ENCODE peak calls at places on chromosomes 13 and 19, in six cellular contexts. One of them, this sample, is unnamed.
A peak's percentile ranks its signal among the peaks of the same experiment; 100 is the strongest.

GRCh38 chr19:17706750-17707181 is 12.5 kb upstream of the MAP1S start:
- DNase-seq in heart left ventricle: no peak
- DNase-seq in IMR-90: peak; percentile 39
- DNase-seq in Peyer's patch: no peak
- DNase-seq in endothelial cell of umbilical vein: peak; percentile 39
- DNase-seq in uterus: no peak
- DNase-seq in this sample: no peak

GRCh38 chr19:35483089-35483488 is 7.2 kb downstream of the KRTDAP start:
- DNase-seq in heart left ventricle: no peak
- DNase-seq in IMR-90: no peak
- DNase-seq in Peyer's patch: no peak
- DNase-seq in endothelial cell of umbilical vein: no peak
- DNase-seq in uterus: no peak
- DNase-seq in this sample: no peak

GRCh38 chr13:75263741-75264407 is 218.1 kb downstream of the TBC1D4 start:
- DNase-seq in heart left ventricle: no peak
- DNase-seq in IMR-90: peak; percentile 28
- DNase-seq in Peyer's patch: no peak
- DNase-seq in endothelial cell of umbilical vein: no peak
- DNase-seq in uterus: no peak
- DNase-seq in this sample: no peak

GRCh38 chr19:3179739-3180293 is 1.2 kb downstream of the S1PR4 start:
- DNase-seq in heart left ventricle: no peak
- DNase-seq in IMR-90: no peak
- DNase-seq in Peyer's patch: no peak
- DNase-seq in endothelial cell of umbilical vein: no peak
- DNase-seq in uterus: no peak
- DNase-seq in this sample: no peak

GRCh38 chr13:110331362-110331761 is 24.3 kb downstream of the COL4A2 start:
- DNase-seq in heart left ventricle: no peak
- DNase-seq in IMR-90: peak; percentile 69
- DNase-seq in Peyer's patch: peak; percentile 31
- DNase-seq in endothelial cell of umbilical vein: no peak
- DNase-seq in uterus: no peak
- DNase-seq in this sample: peak; percentile 87

GRCh38 chr19:39428309-39429112 is 7.2 kb downstream of the RPS16 start:
- DNase-seq in heart left ventricle: peak; percentile 86
- DNase-seq in IMR-90: peak; percentile 96
- DNase-seq in Peyer's patch: no peak
- DNase-seq in endothelial cell of umbilical vein: peak; percentile 86
- DNase-seq in uterus: peak; percentile 82
- DNase-seq in this sample: peak; percentile 33

GRCh38 chr13:98521461-98521860 is 55.4 kb downstream of the STK24 start:
- DNase-seq in heart left ventricle: no peak
- DNase-seq in IMR-90: no peak
- DNase-seq in Peyer's patch: no peak
- DNase-seq in endothelial cell of umbilical vein: no peak
- DNase-seq in uterus: no peak
- DNase-seq in this sample: no peak

GRCh38 chr13:79541426-79542049 is 60.6 kb downstream of the NDFIP2 start:
- DNase-seq in heart left ventricle: no peak
- DNase-seq in IMR-90: peak; percentile 73
- DNase-seq in Peyer's patch: no peak
- DNase-seq in endothelial cell of umbilical vein: peak; percentile 79
- DNase-seq in uterus: no peak
- DNase-seq in this sample: no peak

GRCh38 chr13:32846556-32846955 is 169.7 kb upstream of the KL start:
- DNase-seq in heart left ventricle: no peak
- DNase-seq in IMR-90: no peak
- DNase-seq in Peyer's patch: no peak
- DNase-seq in endothelial cell of umbilical vein: no peak
- DNase-seq in uterus: no peak
- DNase-seq in this sample: no peak

GRCh38 chr13:108003626-108004025 is 211.7 kb downstream of the LIG4 start:
- DNase-seq in heart left ventricle: no peak
- DNase-seq in IMR-90: no peak
- DNase-seq in Peyer's patch: no peak
- DNase-seq in endothelial cell of umbilical vein: no peak
- DNase-seq in uterus: no peak
- DNase-seq in this sample: no peak

GRCh38 chr19:46015080-46015960 is 7.5 kb downstream of the PGLYRP1 start:
- DNase-seq in heart left ventricle: peak; percentile 68
- DNase-seq in IMR-90: no peak
- DNase-seq in Peyer's patch: peak; percentile 88
- DNase-seq in endothelial cell of umbilical vein: peak; percentile 51
- DNase-seq in uterus: peak; percentile 46
- DNase-seq in this sample: peak; percentile 91

GRCh38 chr13:112713517-112714253 is 23.8 kb downstream of the ATP11A start:
- DNase-seq in heart left ventricle: no peak
- DNase-seq in IMR-90: no peak
- DNase-seq in Peyer's patch: peak; percentile 19
- DNase-seq in endothelial cell of umbilical vein: no peak
- DNase-seq in uterus: peak; percentile 59
- DNase-seq in this sample: no peak

GRCh38 chr13:112810608-112811007 is 120.8 kb downstream of the ATP11A start:
- DNase-seq in heart left ventricle: no peak
- DNase-seq in IMR-90: no peak
- DNase-seq in Peyer's patch: no peak
- DNase-seq in endothelial cell of umbilical vein: no peak
- DNase-seq in uterus: no peak
- DNase-seq in this sample: no peak

GRCh38 chr13:28584873-28585317 is 74.0 kb upstream of the POMP start:
- DNase-seq in heart left ventricle: no peak
- DNase-seq in IMR-90: peak; percentile 71
- DNase-seq in Peyer's patch: no peak
- DNase-seq in endothelial cell of umbilical vein: no peak
- DNase-seq in uterus: no peak
- DNase-seq in this sample: no peak

GRCh38 chr13:23541221-23541620 is 29.0 kb upstream of the TNFRSF19 start:
- DNase-seq in heart left ventricle: no peak
- DNase-seq in IMR-90: peak; percentile 61
- DNase-seq in Peyer's patch: no peak
- DNase-seq in endothelial cell of umbilical vein: no peak
- DNase-seq in uterus: no peak
- DNase-seq in this sample: no peak

GRCh38 chr19:55086730-55087541 is 11.3 kb downstream of the EPS8L1 start:
- DNase-seq in heart left ventricle: peak; percentile 98
- DNase-seq in IMR-90: peak; percentile 91
- DNase-seq in Peyer's patch: peak; percentile 92
- DNase-seq in endothelial cell of umbilical vein: peak; percentile 97
- DNase-seq in uterus: peak; percentile 93
- DNase-seq in this sample: peak; percentile 68

GRCh38 chr19:2716722-2717637 is 4.2 kb downstream of the DIRAS1 start:
- DNase-seq in heart left ventricle: no peak
- DNase-seq in IMR-90: no peak
- DNase-seq in Peyer's patch: no peak
- DNase-seq in endothelial cell of umbilical vein: no peak
- DNase-seq in uterus: no peak
- DNase-seq in this sample: no peak

GRCh38 chr13:64074989-64075474 is 2659.4 kb upstream of the PCDH20 start:
- DNase-seq in heart left ventricle: no peak
- DNase-seq in IMR-90: no peak
- DNase-seq in Peyer's patch: no peak
- DNase-seq in endothelial cell of umbilical vein: no peak
- DNase-seq in uterus: no peak
- DNase-seq in this sample: no peak

GRCh38 chr19:49954933-49955332 is 6.0 kb downstream of the SIGLEC11 start:
- DNase-seq in heart left ventricle: no peak
- DNase-seq in IMR-90: peak; percentile 16
- DNase-seq in Peyer's patch: no peak
- DNase-seq in endothelial cell of umbilical vein: no peak
- DNase-seq in uterus: no peak
- DNase-seq in this sample: peak; percentile 43

GRCh38 chr19:51431124-51431523 is 13.7 kb upstream of the SIGLEC10 start:
- DNase-seq in heart left ventricle: no peak
- DNase-seq in IMR-90: no peak
- DNase-seq in Peyer's patch: no peak
- DNase-seq in endothelial cell of umbilical vein: no peak
- DNase-seq in uterus: no peak
- DNase-seq in this sample: no peak

GRCh38 chr19:51421229-51422052 is 4.0 kb upstream of the SIGLEC10 start:
- DNase-seq in heart left ventricle: no peak
- DNase-seq in IMR-90: no peak
- DNase-seq in Peyer's patch: no peak
- DNase-seq in endothelial cell of umbilical vein: no peak
- DNase-seq in uterus: no peak
- DNase-seq in this sample: no peak

GRCh38 chr19:51422053-51422448 is 4.6 kb upstream of the SIGLEC10 start:
- DNase-seq in heart left ventricle: peak; percentile 83
- DNase-seq in IMR-90: peak; percentile 59
- DNase-seq in Peyer's patch: peak; percentile 94
- DNase-seq in endothelial cell of umbilical vein: peak; percentile 67
- DNase-seq in uterus: peak; percentile 39
- DNase-seq in this sample: peak; percentile 71

GRCh38 chr19:51433092-51433491 is 15.7 kb upstream of the SIGLEC10 start:
- DNase-seq in heart left ventricle: no peak
- DNase-seq in IMR-90: no peak
- DNase-seq in Peyer's patch: no peak
- DNase-seq in endothelial cell of umbilical vein: no peak
- DNase-seq in uterus: no peak
- DNase-seq in this sample: no peak

DNA sequence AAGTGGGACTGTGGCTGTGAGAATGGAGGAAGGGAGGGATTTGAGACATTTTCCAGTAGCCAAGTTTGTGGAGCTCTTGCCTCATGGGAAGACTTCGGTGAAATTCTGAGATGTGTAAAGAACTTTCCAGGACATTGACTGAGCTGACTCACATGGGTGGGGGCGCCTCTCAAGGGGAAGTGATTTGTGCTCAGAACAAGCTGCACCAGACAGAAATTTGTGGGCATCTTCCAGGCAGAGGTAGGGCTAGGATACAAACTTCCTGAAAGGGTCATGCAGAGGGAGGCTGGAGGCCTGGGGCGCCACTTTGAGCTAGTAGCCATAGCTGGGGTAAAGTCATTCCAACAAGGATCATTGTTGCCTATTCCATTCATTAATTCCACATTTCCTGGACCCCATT is 9.8 kb upstream of the SIGLEC10 start:
- DNase-seq in heart left ventricle: no peak
- DNase-seq in IMR-90: no peak
- DNase-seq in Peyer's patch: no peak
- DNase-seq in endothelial cell of umbilical vein: no peak
- DNase-seq in uterus: no peak
- DNase-seq in this sample: no peak
- H3K27me3 ChIP-seq in heart left ventricle: no peaks in the 10 kb centered on the region
- H3K27me3 ChIP-seq in IMR-90: no peaks in the 10 kb centered on the region
- H3K27me3 ChIP-seq in Peyer's patch: no peaks in the 10 kb centered on the region
- H3K27me3 ChIP-seq in endothelial cell of umbilical vein: no peaks in the 10 kb centered on the region
- H3K27me3 ChIP-seq in uterus: no peaks in the 10 kb centered on the region
- H3K27me3 ChIP-seq in this sample: no peaks in the 10 kb centered on the region

DNA sequence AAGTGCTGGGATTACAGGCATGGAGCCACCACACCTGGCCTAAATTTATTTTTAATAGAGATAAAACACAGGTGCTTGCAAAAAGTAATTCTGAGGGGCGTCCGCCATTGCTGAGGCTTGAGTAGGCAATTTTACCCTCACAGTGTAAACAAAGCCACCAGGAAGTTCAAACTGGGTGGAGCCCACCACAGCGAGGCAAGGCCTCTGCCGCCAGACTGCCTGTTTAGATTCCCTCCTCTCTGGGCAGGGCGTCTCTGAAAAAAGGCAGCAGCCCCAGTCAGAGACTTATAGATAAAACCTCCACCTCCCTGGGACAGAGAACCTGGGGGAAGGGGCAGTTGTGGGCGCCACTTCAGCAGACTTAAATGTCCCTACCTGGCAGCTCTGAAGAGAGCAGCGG is 50.7 kb downstream of the B3GLCT start:
- DNase-seq in heart left ventricle: no peak
- DNase-seq in IMR-90: no peak
- DNase-seq in Peyer's patch: no peak
- DNase-seq in endothelial cell of umbilical vein: no peak
- DNase-seq in uterus: no peak
- DNase-seq in this sample: no peak
- H3K4me3 ChIP-seq in heart left ventricle: no peak overlapping the region
- H3K4me3 ChIP-seq in IMR-90: no peak overlapping the region
- H3K4me3 ChIP-seq in Peyer's patch: no peak overlapping the region
- H3K4me3 ChIP-seq in endothelial cell of umbilical vein: no peak overlapping the region
- H3K4me3 ChIP-seq in uterus: no peak overlapping the region
- H3K4me3 ChIP-seq in this sample: no peak overlapping the region

DNA sequence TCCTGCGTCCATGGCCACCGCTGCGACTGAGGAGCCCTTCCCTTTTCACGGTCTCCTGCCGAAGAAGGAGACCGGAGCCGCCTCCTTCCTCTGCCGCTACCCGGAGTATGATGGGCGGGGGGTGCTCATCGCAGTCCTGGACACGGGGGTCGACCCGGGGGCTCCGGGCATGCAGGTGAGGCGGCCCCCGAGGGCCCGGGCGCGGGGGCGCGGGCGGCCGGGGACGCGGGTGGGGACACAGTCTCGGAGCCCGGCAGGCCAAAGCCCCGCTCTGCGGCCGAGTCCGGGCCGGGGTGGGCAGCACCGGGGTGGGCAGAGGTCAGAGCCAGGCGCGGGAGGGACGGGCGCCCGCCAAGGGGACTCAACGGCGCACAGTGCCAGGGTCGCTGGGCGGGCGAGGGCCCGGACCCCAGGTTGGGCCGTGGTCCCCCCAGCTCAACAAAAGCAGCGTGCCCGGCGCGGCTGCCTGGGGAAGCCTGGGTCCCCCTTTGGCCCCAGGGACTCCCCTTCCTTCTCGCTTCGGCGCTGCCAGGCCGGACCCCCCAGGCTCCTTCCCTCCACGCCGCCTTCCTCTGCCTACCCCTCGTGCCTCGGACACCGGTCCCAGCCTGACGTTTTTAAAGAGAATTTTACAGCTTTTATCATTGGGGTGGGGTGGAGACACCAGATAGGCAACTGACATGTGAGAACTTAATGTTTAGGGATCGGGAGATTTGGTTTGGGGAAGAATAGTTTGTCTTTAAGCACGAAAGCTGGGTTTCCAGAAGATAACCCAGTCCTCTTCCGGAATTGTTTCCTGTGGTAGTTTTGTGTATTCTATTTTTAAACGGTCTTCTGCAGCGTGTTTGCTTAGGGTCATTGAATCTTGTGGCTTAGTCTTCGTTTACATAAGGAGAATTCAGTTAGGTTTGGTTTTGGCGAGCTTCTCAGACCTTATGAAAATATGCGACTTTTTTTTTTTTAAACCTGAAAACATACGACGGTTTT is 536 bp downstream of the TPP2 start:
- DNase-seq in heart left ventricle: peak; percentile 43
- DNase-seq in IMR-90: peak; percentile 52
- DNase-seq in Peyer's patch: peak; percentile 59
- DNase-seq in endothelial cell of umbilical vein: peak; percentile 41
- DNase-seq in uterus: peak; percentile 32
- DNase-seq in this sample: peak; percentile 25
- TF ChIP-seq POLR2A in heart left ventricle: no peak
- TF ChIP-seq POLR2A in IMR-90: no peak
- TF ChIP-seq POLR2A in Peyer's patch: no peak
- TF ChIP-seq POLR2A in endothelial cell of umbilical vein: no peak
- TF ChIP-seq POLR2A in uterus: peak; percentile 45
- TF ChIP-seq POLR2A in this sample: no peak

GRCh38 chr13:114113961-114114360 is 18.5 kb downstream of the RASA3 start:
- DNase-seq in heart left ventricle: no peak
- DNase-seq in IMR-90: no peak
- DNase-seq in Peyer's patch: peak; percentile 38
- DNase-seq in endothelial cell of umbilical vein: no peak
- DNase-seq in uterus: no peak
- DNase-seq in this sample: no peak
- H3K27me3 ChIP-seq in heart left ventricle: no peaks in the 10 kb centered on the region
- H3K27me3 ChIP-seq in IMR-90: no peaks in the 10 kb centered on the region
- H3K27me3 ChIP-seq in Peyer's patch: no peaks in the 10 kb centered on the region
- H3K27me3 ChIP-seq in endothelial cell of umbilical vein: no peaks in the 10 kb centered on the region
- H3K27me3 ChIP-seq in uterus: no peaks in the 10 kb centered on the region
- H3K27me3 ChIP-seq in this sample: no peaks in the 10 kb centered on the region